ENCODE peak calls at places on chromosomes 13 and 19, in five cellular contexts. One of them, this sample, is unnamed.

GRCh38 chr19:2250765-2251576 is 1.8 kb downstream of the AMH start:
- DNase-seq in sciatic nerve: no peak
- DNase-seq in A172: no peak
- DNase-seq in NCI-H1436: no peak
- DNase-seq in NCI-H69: no peak
- DNase-seq in this sample: no peak

GRCh38 chr13:66578305-66578704 is 651.8 kb downstream of the PCDH9 start:
- DNase-seq in sciatic nerve: no peak
- DNase-seq in NCI-H69: peak; percentile 35
- DNase-seq in NCI-H1436: no peak
- DNase-seq in A172: no peak
- DNase-seq in this sample: no peak

GRCh38 chr19:55134732-55135131 is 14.3 kb downstream of the TNNT1 start:
- DNase-seq in A172: no peak
- DNase-seq in NCI-H69: no peak
- DNase-seq in sciatic nerve: no peak
- DNase-seq in NCI-H1436: no peak
- DNase-seq in this sample: no peak

GRCh38 chr13:98474761-98475160 is 102.1 kb downstream of the STK24 start:
- DNase-seq in NCI-H69: no peak
- DNase-seq in NCI-H1436: no peak
- DNase-seq in sciatic nerve: peak; percentile 54
- DNase-seq in A172: no peak
- DNase-seq in this sample: no peak

GRCh38 chr19:32416749-32417469 is 11.3 kb downstream of the DPY19L3 start:
- DNase-seq in A172: no peak
- DNase-seq in sciatic nerve: no peak
- DNase-seq in NCI-H1436: no peak
- DNase-seq in NCI-H69: no peak
- DNase-seq in this sample: no peak

GRCh38 chr19:1171755-1172352 is 2.2 kb downstream of the SBNO2 start:
- DNase-seq in sciatic nerve: no peak
- DNase-seq in A172: no peak
- DNase-seq in NCI-H1436: no peak
- DNase-seq in NCI-H69: peak; percentile 81
- DNase-seq in this sample: no peak

GRCh38 chr19:8654591-8655339 is 24.3 kb downstream of the NFILZ start:
- DNase-seq in NCI-H69: peak; percentile 48
- DNase-seq in NCI-H1436: peak; percentile 1
- DNase-seq in A172: peak; percentile 27
- DNase-seq in sciatic nerve: peak; percentile 75
- DNase-seq in this sample: no peak

GRCh38 chr19:21202865-21203494 is 61.1 kb downstream of the ZNF431 start:
- DNase-seq in sciatic nerve: no peak
- DNase-seq in NCI-H69: peak; percentile 66
- DNase-seq in A172: no peak
- DNase-seq in NCI-H1436: peak; percentile 1
- DNase-seq in this sample: peak; percentile 3

GRCh38 chr19:8526345-8527062 is 12.5 kb upstream of the ZNF414 start:
- DNase-seq in NCI-H1436: peak; percentile 87
- DNase-seq in sciatic nerve: peak; percentile 96
- DNase-seq in A172: peak; percentile 88
- DNase-seq in NCI-H69: peak; percentile 92
- DNase-seq in this sample: peak; percentile 48

GRCh38 chr19:54435551-54436016 is 13.4 kb upstream of the LENG8 start:
- DNase-seq in sciatic nerve: no peak
- DNase-seq in NCI-H1436: no peak
- DNase-seq in A172: no peak
- DNase-seq in NCI-H69: peak; percentile 19
- DNase-seq in this sample: no peak

GRCh38 chr13:82827704-82828103 is 1054.6 kb downstream of the SLITRK1 start:
- DNase-seq in sciatic nerve: no peak
- DNase-seq in NCI-H1436: no peak
- DNase-seq in NCI-H69: no peak
- DNase-seq in A172: no peak
- DNase-seq in this sample: no peak

GRCh38 chr19:6126335-6126974 is 9.0 kb upstream of the ACSBG2 start:
- DNase-seq in A172: peak; percentile 82
- DNase-seq in sciatic nerve: no peak
- DNase-seq in NCI-H69: peak; percentile 87
- DNase-seq in NCI-H1436: peak; percentile 48
- DNase-seq in this sample: peak; percentile 62

GRCh38 chr13:90800082-90800746 is 547.3 kb upstream of the MIR17HG start:
- DNase-seq in NCI-H1436: no peak
- DNase-seq in A172: no peak
- DNase-seq in NCI-H69: peak; percentile 81
- DNase-seq in sciatic nerve: peak; percentile 73
- DNase-seq in this sample: no peak

GRCh38 chr13:32125746-32126145 is 94.2 kb downstream of the FRY start:
- DNase-seq in NCI-H69: no peak
- DNase-seq in NCI-H1436: no peak
- DNase-seq in A172: no peak
- DNase-seq in sciatic nerve: no peak
- DNase-seq in this sample: no peak

GRCh38 chr13:25764378-25764777 is 287.4 kb downstream of the SHISA2 start:
- DNase-seq in A172: no peak
- DNase-seq in NCI-H69: no peak
- DNase-seq in NCI-H1436: no peak
- DNase-seq in sciatic nerve: no peak
- DNase-seq in this sample: no peak

GRCh38 chr19:4829001-4829712 is 2.4 kb downstream of the TICAM1 start:
- DNase-seq in sciatic nerve: no peak
- DNase-seq in NCI-H1436: no peak
- DNase-seq in NCI-H69: no peak
- DNase-seq in A172: no peak
- DNase-seq in this sample: no peak

GRCh38 chr19:42285546-42285945 is 16.4 kb upstream of the PRR19 start:
- DNase-seq in sciatic nerve: peak; percentile 70
- DNase-seq in NCI-H1436: no peak
- DNase-seq in A172: no peak
- DNase-seq in NCI-H69: no peak
- DNase-seq in this sample: no peak

GRCh38 chr19:32178401-32178800 is 167.0 kb upstream of the ZNF507 start:
- DNase-seq in sciatic nerve: no peak
- DNase-seq in A172: no peak
- DNase-seq in NCI-H1436: no peak
- DNase-seq in NCI-H69: no peak
- DNase-seq in this sample: no peak

GRCh38 chr13:114035583-114036501 is 62.0 kb upstream of the C13orf46 start:
- DNase-seq in A172: no peak
- DNase-seq in NCI-H69: no peak
- DNase-seq in NCI-H1436: no peak
- DNase-seq in sciatic nerve: no peak
- DNase-seq in this sample: no peak

GRCh38 chr19:40687525-40688016 is 2.9 kb downstream of the NUMBL start:
- DNase-seq in sciatic nerve: peak; percentile 94
- DNase-seq in A172: peak; percentile 60
- DNase-seq in NCI-H1436: no peak
- DNase-seq in NCI-H69: no peak
- DNase-seq in this sample: no peak

GRCh38 chr13:102039264-102039663 is 362.6 kb downstream of the FGF14 start:
- DNase-seq in NCI-H1436: peak; percentile 35
- DNase-seq in A172: no peak
- DNase-seq in sciatic nerve: no peak
- DNase-seq in NCI-H69: peak; percentile 81
- DNase-seq in this sample: no peak